ENCODE peak calls at places on chromosomes 11 and 22, in eight cellular contexts. Y is esophagus squamous epithelium; D is sigmoid colon; P is BJ; H is upper lobe of right lung; R is Peyer's patch; U is AG04450; I is CD8-positive, alpha-beta T cell. O is an unnamed sample.

GRCh38 chr22:19901577-19902244 is 39.9 kb upstream of the COMT start:
- DNase-seq in Y (no peak), D (no peak), P (no peak), H (no peak), R (no peak), U (no peak), I (no peak), O (no peak)

GRCh38 chr11:33978376-33978775 is 73.2 kb upstream of the CAPRIN1 start:
- DNase-seq in Y (no peak), D (no peak), P (no peak), H (no peak), R (no peak), U (no peak), I (no peak), O (no peak)

GRCh38 chr11:125572916-125573315 is 3.6 kb downstream of the EI24 start:
- DNase-seq in Y (no peak), D (no peak), P (no peak), H (no peak), R (no peak), U (no peak), I (no peak), O (no peak)

GRCh38 chr22:19819911-19820879 is 34.5 kb downstream of the GNB1L start:
- DNase-seq in Y (no peak), D (peak), P (no peak), H (no peak), R (no peak), U (no peak), I (peak), O (no peak)

GRCh38 chr22:43921361-43921760 is 2.2 kb upstream of the PNPLA3 start:
- DNase-seq in Y (no peak), D (no peak), P (peak), H (no peak), R (no peak), U (no peak), I (no peak), O (peak)

GRCh38 chr11:125404136-125404810 is 91.8 kb downstream of the FEZ1 start:
- DNase-seq in Y (no peak), D (no peak), P (no peak), H (no peak), R (no peak), U (no peak), I (no peak), O (peak)

GRCh38 chr22:32413715-32414114 is 1.7 kb upstream of the RTCB start:
- DNase-seq in Y (no peak), D (no peak), P (no peak), H (no peak), R (no peak), U (peak), I (no peak), O (peak)

GRCh38 chr11:91066648-91067047 is 843.8 kb upstream of the CHORDC1 start:
- DNase-seq in Y (no peak), D (no peak), P (peak), H (no peak), R (no peak), U (no peak), I (no peak), O (no peak)

GRCh38 chr22:47175761-47176359 is 413.4 kb downstream of the TBC1D22A start:
- DNase-seq in Y (no peak), D (peak), P (no peak), H (peak), R (no peak), U (no peak), I (no peak), O (no peak)

GRCh38 chr11:128456566-128457268 is 130.6 kb downstream of the ETS1 start:
- DNase-seq in Y (no peak), D (no peak), P (no peak), H (no peak), R (no peak), U (no peak), I (no peak), O (no peak)

GRCh38 chr22:19798825-19799224 is 38.2 kb downstream of the TBX1 start:
- DNase-seq in Y (no peak), D (no peak), P (no peak), H (no peak), R (no peak), U (no peak), I (no peak), O (no peak)

GRCh38 chr22:36288571-36289405 is 35.9 kb downstream of the APOL1 start:
- DNase-seq in Y (no peak), D (no peak), P (no peak), H (peak), R (no peak), U (no peak), I (no peak), O (no peak)

GRCh38 chr11:35488117-35488516 is 37.3 kb downstream of the PAMR1 start:
- DNase-seq in Y (no peak), D (no peak), P (no peak), H (no peak), R (no peak), U (no peak), I (no peak), O (peak)

GRCh38 chr11:17873571-17873970 is 139.0 kb downstream of the KCNC1 start:
- DNase-seq in Y (no peak), D (no peak), P (no peak), H (no peak), R (no peak), U (no peak), I (no peak), O (no peak)

GRCh38 chr11:43686207-43686606 is 5.7 kb downstream of the HSD17B12 start:
- DNase-seq in Y (no peak), D (no peak), P (no peak), H (no peak), R (no peak), U (no peak), I (no peak), O (no peak)

GRCh38 chr11:84930863-84931262 is 696.3 kb downstream of the DLG2 start:
- DNase-seq in Y (no peak), D (no peak), P (no peak), H (no peak), R (no peak), U (no peak), I (no peak), O (no peak)

GRCh38 chr11:76459299-76459698 is 14.5 kb downstream of the EMSY start:
- DNase-seq in Y (no peak), D (no peak), P (no peak), H (no peak), R (no peak), U (no peak), I (no peak), O (no peak)
- TF ChIP-seq CTCF in Y (peak), D (peak), P (peak), H (peak), R (peak), U (peak), I (no peak), O (peak)

DNA sequence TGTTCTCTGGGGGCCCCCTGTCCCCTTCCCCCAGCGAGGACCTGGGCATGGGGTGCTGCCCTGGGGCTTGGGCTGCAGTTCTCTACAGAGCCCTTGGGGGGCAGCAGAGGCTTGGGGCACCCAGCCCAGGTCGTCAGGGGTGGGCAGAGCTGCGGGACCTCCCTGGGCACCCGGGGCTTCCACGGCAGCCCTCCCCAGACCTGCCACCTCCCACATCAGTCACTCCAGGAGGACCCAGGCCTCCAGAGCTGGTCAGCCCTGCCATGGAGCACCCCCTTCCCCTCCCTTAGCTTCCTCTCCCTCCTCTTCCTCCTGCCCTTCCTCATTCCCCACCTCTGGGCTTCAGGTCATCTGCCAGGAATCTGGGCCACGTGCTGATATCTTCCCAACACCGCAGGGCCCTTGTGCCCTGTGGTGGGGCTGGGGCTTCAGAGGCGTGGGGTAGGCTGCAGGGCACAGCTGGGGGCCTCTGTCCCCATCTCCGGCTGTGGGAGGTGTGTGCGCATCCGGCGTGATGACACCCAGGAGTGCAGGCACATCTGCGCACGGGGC is 5.8 kb downstream of the TSPAN4 start:
- DNase-seq in Y (no peak), D (no peak), P (no peak), H (peak), R (peak), U (no peak), I (peak), O (peak)
- H3K4me3 ChIP-seq in Y (no peak), D (no peak), P (no peak), H (no peak), R (no peak), U (no peak), I (no peak), O (no peak)

GRCh38 chr11:10181811-10182210 is 112.2 kb downstream of the SBF2 start:
- DNase-seq in Y (no peak), D (no peak), P (peak), H (no peak), R (no peak), U (no peak), I (no peak), O (peak)
- TF ChIP-seq CTCF in Y (no peak), D (no peak), P (peak), H (peak), R (peak), U (peak), I (no peak), O (peak)

GRCh38 chr11:15843309-15843857 is 513.0 kb downstream of the SOX6 start:
- DNase-seq in Y (no peak), D (no peak), P (no peak), H (no peak), R (no peak), U (no peak), I (no peak), O (no peak)
- H3K4me3 ChIP-seq in Y (no peak), D (no peak), P (no peak), H (no peak), R (no peak), U (no peak), I (no peak), O (no peak)

DNA sequence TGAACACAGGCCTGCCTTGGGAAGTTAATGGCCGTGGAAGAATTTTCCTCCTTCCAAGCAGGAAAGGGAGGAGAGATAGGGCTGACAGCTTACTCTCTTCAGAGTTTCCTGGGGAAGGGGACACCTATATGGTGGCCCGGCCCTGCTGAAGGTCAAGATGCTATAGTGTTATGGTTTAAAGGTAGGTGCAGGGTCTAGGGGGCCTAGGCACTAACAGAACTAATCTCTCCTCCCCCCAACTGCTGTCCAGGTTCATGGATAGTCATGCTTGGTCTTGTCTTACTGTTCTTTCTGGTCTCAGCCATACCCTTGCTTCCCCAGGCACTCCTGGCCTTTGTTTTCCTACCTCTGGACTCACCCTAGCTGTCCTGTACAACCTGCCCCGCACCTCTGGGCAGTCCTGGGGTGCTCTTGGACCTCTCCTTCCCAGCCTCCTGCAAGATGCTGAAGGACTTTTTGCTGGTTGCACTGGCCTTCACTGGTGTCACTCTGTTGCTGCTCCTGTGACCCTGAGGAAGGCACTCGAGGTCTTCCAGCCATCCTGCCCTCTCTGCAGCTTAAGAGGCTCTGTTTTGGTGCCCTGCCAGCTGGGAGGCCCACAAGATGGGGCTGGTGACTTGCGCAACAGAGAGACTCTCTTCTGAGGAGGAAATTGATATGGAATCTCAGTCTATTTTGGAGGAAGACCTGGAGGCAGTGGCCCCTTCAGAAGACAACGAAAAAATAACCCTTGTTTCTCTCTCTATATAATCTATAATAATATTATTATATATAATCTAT is 17.9 kb downstream of the SEC14L3 start:
- DNase-seq in Y (no peak), D (no peak), P (no peak), H (peak), R (no peak), U (no peak), I (no peak), O (peak)
- TF ChIP-seq CTCF in Y (no peak), D (no peak), P (no peak), H (no peak), R (no peak), U (no peak), I (no peak), O (no peak)

GRCh38 chr22:50045211-50046018 is 12.7 kb downstream of the TTLL8 start:
- DNase-seq in Y (no peak), D (no peak), P (no peak), H (peak), R (no peak), U (no peak), I (no peak), O (no peak)
- H3K4me3 ChIP-seq in Y (no peak), D (no peak), P (no peak), H (no peak), R (no peak), U (no peak), I (no peak), O (no peak)

O was measured in choroid plexus epithelial cell.